ENCODE peak calls at places on chromosome 3, in ten cellular contexts. G, D, Q, K, U, B, O, Y, A and E are unnamed samples.
A peak's percentile ranks its signal among the peaks of the same experiment; 100 is the strongest.

GRCh38 chr3:18745472-18745871 is 320.3 kb upstream of the SATB1 start:
- DNase-seq in G (peak; percentile 31), D (no peak), Q (no peak), K (no peak), U (no peak), B (peak; percentile 31), O (no peak), Y (no peak), A (no peak), E (no peak)

GRCh38 chr3:158166223-158166622 is 56.3 kb downstream of the RSRC1 start:
- DNase-seq in G (no peak), D (no peak), Q (no peak), K (no peak), U (no peak), B (no peak), O (no peak), Y (no peak), A (no peak), E (no peak)

GRCh38 chr3:195041871-195042740 is 228.9 kb downstream of the XXYLT1 start:
- DNase-seq in G (no peak), D (no peak), Q (no peak), K (no peak), U (no peak), B (peak; percentile 12), O (no peak), Y (no peak), A (no peak), E (no peak)

GRCh38 chr3:143384076-143384475 is 264.5 kb downstream of the CHST2 start:
- DNase-seq in G (no peak), D (no peak), Q (no peak), K (no peak), U (no peak), B (no peak), O (no peak), Y (no peak), A (no peak), E (no peak)

GRCh38 chr3:123757281-123757940 is 126.7 kb downstream of the MYLK start:
- DNase-seq in G (peak; percentile 69), D (peak; percentile 81), Q (no peak), K (no peak), U (no peak), B (peak; percentile 76), O (no peak), Y (peak; percentile 50), A (no peak), E (peak; percentile 19)

GRCh38 chr3:184351511-184352148 is 9.8 kb downstream of the CLCN2 start:
- DNase-seq in G (no peak), D (no peak), Q (no peak), K (no peak), U (no peak), B (no peak), O (no peak), Y (no peak), A (no peak), E (no peak)

GRCh38 chr3:44104668-44105321 is 136.9 kb upstream of the TOPAZ1 start:
- DNase-seq in G (no peak), D (peak; percentile 2), Q (no peak), K (no peak), U (peak; percentile 35), B (no peak), O (no peak), Y (no peak), A (no peak), E (no peak)

GRCh38 chr3:155031191-155031590 is 48.9 kb upstream of the MME start:
- DNase-seq in G (no peak), D (no peak), Q (no peak), K (no peak), U (no peak), B (no peak), O (no peak), Y (no peak), A (no peak), E (no peak)

GRCh38 chr3:113663324-113663750 is 33.1 kb downstream of the USF3 start:
- DNase-seq in G (no peak), D (no peak), Q (no peak), K (no peak), U (peak; percentile 53), B (no peak), O (peak; percentile 29), Y (no peak), A (no peak), E (no peak)

GRCh38 chr3:140358696-140359095 is 319.2 kb upstream of the TRIM42 start:
- DNase-seq in G (no peak), D (no peak), Q (no peak), K (no peak), U (no peak), B (no peak), O (no peak), Y (no peak), A (no peak), E (no peak)

GRCh38 chr3:31252216-31253185 is 280.2 kb upstream of the STT3B start:
- DNase-seq in G (no peak), D (no peak), Q (no peak), K (no peak), U (no peak), B (no peak), O (no peak), Y (no peak), A (no peak), E (no peak)

GRCh38 chr3:10560060-10560861 is 54.9 kb upstream of the ATP2B2 start:
- DNase-seq in G (no peak), D (no peak), Q (no peak), K (no peak), U (no peak), B (no peak), O (no peak), Y (no peak), A (peak; percentile 23), E (no peak)

GRCh38 chr3:88882121-88882520 is 225.3 kb upstream of the EPHA3 start:
- DNase-seq in G (no peak), D (no peak), Q (no peak), K (no peak), U (no peak), B (no peak), O (no peak), Y (no peak), A (no peak), E (no peak)

GRCh38 chr3:10357592-10358308 is 36.8 kb upstream of the SEC13 start:
- DNase-seq in G (peak; percentile 47), D (peak; percentile 91), Q (no peak), K (no peak), U (no peak), B (no peak), O (no peak), Y (no peak), A (no peak), E (no peak)

GRCh38 chr3:151191095-151191494 is 11.9 kb downstream of the GPR171 start:
- DNase-seq in G (no peak), D (no peak), Q (no peak), K (no peak), U (no peak), B (no peak), O (no peak), Y (no peak), A (no peak), E (no peak)

GRCh38 chr3:23489338-23490158 is 286.4 kb downstream of the UBE2E2 start:
- DNase-seq in G (no peak), D (no peak), Q (no peak), K (no peak), U (no peak), B (no peak), O (no peak), Y (no peak), A (no peak), E (no peak)

DNA sequence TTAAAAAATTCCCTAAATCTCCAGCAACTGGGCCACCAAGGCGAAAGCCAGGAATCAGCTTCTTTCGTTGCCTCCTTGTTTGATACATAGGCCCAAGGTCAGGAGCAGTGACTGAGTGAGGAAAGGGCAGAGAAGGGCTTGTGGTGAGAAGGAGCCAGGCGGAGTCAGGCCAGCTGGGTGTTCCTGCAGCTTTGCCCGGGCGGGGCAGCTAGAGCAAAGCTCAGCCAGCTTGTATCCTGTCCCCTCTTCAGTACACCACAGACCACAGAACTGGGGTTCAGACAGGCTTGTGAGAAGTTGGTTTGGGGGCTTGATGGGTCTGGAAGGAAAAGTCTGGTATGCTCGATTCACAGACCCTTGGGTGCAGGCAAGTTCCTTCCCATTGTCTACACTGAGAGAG is 52.6 kb downstream of the CCK start:
- DNase-seq in G (no peak), D (no peak), Q (no peak), K (no peak), U (peak; percentile 79), B (no peak), O (no peak), Y (no peak), A (peak; percentile 62), E (no peak)
- H3K36me3 ChIP-seq in G (peaks cover 35% of the 10 kb centered on the region), D (no peaks in the 10 kb centered on the region), Q (peaks cover under 1% of the 10 kb centered on the region), K (no peaks in the 10 kb centered on the region), U (peaks cover 24% of the 10 kb centered on the region), B (no peaks in the 10 kb centered on the region), O (peaks cover 14% of the 10 kb centered on the region), Y (no peaks in the 10 kb centered on the region), A (no peaks in the 10 kb centered on the region), E (no peaks in the 10 kb centered on the region)

DNA sequence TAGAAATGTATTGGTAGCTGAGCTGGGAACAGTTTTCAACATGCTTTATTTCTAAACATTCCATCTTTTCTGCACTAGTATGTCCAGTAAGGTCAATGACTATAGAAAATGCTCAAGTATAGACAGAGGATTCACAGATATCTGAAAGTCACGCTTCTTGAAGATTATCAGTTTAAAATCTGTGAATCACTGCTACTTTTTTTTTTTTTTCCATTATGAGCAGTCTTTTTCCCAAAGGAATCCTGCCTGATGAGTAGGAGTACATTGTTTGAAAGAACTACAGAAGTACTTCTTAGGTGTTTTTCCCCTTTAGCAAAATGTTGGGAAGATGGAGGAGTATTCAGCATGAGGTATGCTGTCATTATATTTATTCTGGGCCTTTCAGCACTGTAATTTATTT is 266.1 kb downstream of the NLGN1 start:
- DNase-seq in G (no peak), D (no peak), Q (no peak), K (no peak), U (no peak), B (no peak), O (no peak), Y (no peak), A (no peak), E (no peak)
- H3K36me3 ChIP-seq in G (no peaks in the 10 kb centered on the region), D (no peaks in the 10 kb centered on the region), Q (no peaks in the 10 kb centered on the region), K (no peaks in the 10 kb centered on the region), U (no peaks in the 10 kb centered on the region), B (no peaks in the 10 kb centered on the region), O (no peaks in the 10 kb centered on the region), Y (no peaks in the 10 kb centered on the region), A (no peaks in the 10 kb centered on the region), E (no peaks in the 10 kb centered on the region)

GRCh38 chr3:38235466-38235865 is 30.1 kb upstream of the SLC22A13 start:
- DNase-seq in G (no peak), D (no peak), Q (no peak), K (no peak), U (no peak), B (no peak), O (no peak), Y (no peak), A (no peak), E (no peak)
- H3K36me3 ChIP-seq in G (peaks cover 35% of the 10 kb centered on the region), D (peaks cover 52% of the 10 kb centered on the region), Q (peaks cover 5% of the 10 kb centered on the region), K (peaks cover 29% of the 10 kb centered on the region), U (peaks cover 17% of the 10 kb centered on the region), B (no peaks in the 10 kb centered on the region), O (peaks cover 15% of the 10 kb centered on the region), Y (peaks cover 13% of the 10 kb centered on the region), A (peaks cover 17% of the 10 kb centered on the region), E (peaks cover 3% of the 10 kb centered on the region)

DNA sequence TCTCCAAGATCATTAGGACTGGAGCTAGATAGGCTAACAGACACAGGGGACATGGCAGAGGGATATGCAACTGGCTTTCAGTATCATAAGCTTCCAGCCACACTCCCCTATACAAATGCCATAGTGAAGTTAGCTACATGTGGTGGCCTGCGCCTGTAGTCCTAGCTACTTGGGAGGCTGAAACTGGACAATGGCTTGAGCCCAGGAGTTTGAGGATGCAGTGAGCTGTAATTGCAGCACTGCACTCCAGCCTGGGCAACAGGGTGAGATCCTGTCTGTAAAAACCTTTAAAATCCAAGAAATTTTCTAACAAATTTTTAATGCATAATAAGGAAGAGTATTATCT is 37.3 kb downstream of the DLG1 start:
- DNase-seq in G (no peak), D (no peak), Q (no peak), K (no peak), U (no peak), B (no peak), O (no peak), Y (no peak), A (no peak), E (no peak)
- H3K36me3 ChIP-seq in G (no peaks in the 10 kb centered on the region), D (peaks cover 35% of the 10 kb centered on the region), Q (no peaks in the 10 kb centered on the region), K (no peaks in the 10 kb centered on the region), U (peaks cover 2% of the 10 kb centered on the region), B (no peaks in the 10 kb centered on the region), O (no peaks in the 10 kb centered on the region), Y (no peaks in the 10 kb centered on the region), A (no peaks in the 10 kb centered on the region), E (no peaks in the 10 kb centered on the region)